ENCODE peak calls at places on chromosome 16, in five cellular contexts. One of them, this sample, is unnamed.

GRCh38 chr16:86257546-86257945 is 252.8 kb upstream of the FOXF1 start:
- DNase-seq in dorsolateral prefrontal cortex: no peak
- DNase-seq in CD8-positive, alpha-beta T cell: no peak
- DNase-seq in AG04450: no peak
- DNase-seq in uterus: no peak
- DNase-seq in this sample: no peak

GRCh38 chr16:11045846-11046245 is 101.5 kb downstream of the CLEC16A start:
- DNase-seq in AG04450: no peak
- DNase-seq in dorsolateral prefrontal cortex: no peak
- DNase-seq in uterus: no peak
- DNase-seq in CD8-positive, alpha-beta T cell: no peak
- DNase-seq in this sample: no peak

GRCh38 chr16:78993342-78993741 is 607.2 kb downstream of the MAF start:
- DNase-seq in CD8-positive, alpha-beta T cell: no peak
- DNase-seq in uterus: no peak
- DNase-seq in dorsolateral prefrontal cortex: no peak
- DNase-seq in AG04450: no peak
- DNase-seq in this sample: no peak

GRCh38 chr16:55470533-55471371 is 8.2 kb upstream of the MMP2 start:
- DNase-seq in dorsolateral prefrontal cortex: no peak
- DNase-seq in CD8-positive, alpha-beta T cell: no peak
- DNase-seq in uterus: no peak
- DNase-seq in AG04450: no peak
- DNase-seq in this sample: no peak

GRCh38 chr16:81842564-81843242 is 63.6 kb downstream of the PLCG2 start:
- DNase-seq in uterus: no peak
- DNase-seq in AG04450: no peak
- DNase-seq in CD8-positive, alpha-beta T cell: no peak
- DNase-seq in dorsolateral prefrontal cortex: no peak
- DNase-seq in this sample: no peak

GRCh38 chr16:73530529-73530928 is 482.6 kb upstream of the ZFHX3 start:
- DNase-seq in CD8-positive, alpha-beta T cell: no peak
- DNase-seq in dorsolateral prefrontal cortex: no peak
- DNase-seq in uterus: no peak
- DNase-seq in AG04450: no peak
- DNase-seq in this sample: no peak

GRCh38 chr16:58620396-58620795 is 9.2 kb downstream of the CNOT1 start:
- DNase-seq in AG04450: no peak
- DNase-seq in uterus: no peak
- DNase-seq in dorsolateral prefrontal cortex: no peak
- DNase-seq in CD8-positive, alpha-beta T cell: no peak
- DNase-seq in this sample: no peak

GRCh38 chr16:79882292-79882995 is 281.9 kb upstream of the MAF start:
- DNase-seq in CD8-positive, alpha-beta T cell: no peak
- DNase-seq in AG04450: no peak
- DNase-seq in dorsolateral prefrontal cortex: no peak
- DNase-seq in uterus: no peak
- DNase-seq in this sample: no peak

GRCh38 chr16:57503366-57503765 is 17.1 kb upstream of the DOK4 start:
- DNase-seq in AG04450: no peak
- DNase-seq in dorsolateral prefrontal cortex: peak; percentile 36
- DNase-seq in uterus: peak; percentile 57
- DNase-seq in CD8-positive, alpha-beta T cell: no peak
- DNase-seq in this sample: no peak

GRCh38 chr16:21156767-21157467 is 1.6 kb upstream of the LDAF1 start:
- DNase-seq in uterus: peak; percentile 32
- DNase-seq in AG04450: no peak
- DNase-seq in CD8-positive, alpha-beta T cell: no peak
- DNase-seq in dorsolateral prefrontal cortex: peak; percentile 61
- DNase-seq in this sample: no peak

GRCh38 chr16:29664133-29664912 is 1.3 kb downstream of the SPN start:
- DNase-seq in uterus: no peak
- DNase-seq in CD8-positive, alpha-beta T cell: peak; percentile 50
- DNase-seq in dorsolateral prefrontal cortex: no peak
- DNase-seq in AG04450: no peak
- DNase-seq in this sample: no peak

GRCh38 chr16:23145186-23145585 is 4.1 kb downstream of the USP31 start:
- DNase-seq in AG04450: no peak
- DNase-seq in uterus: no peak
- DNase-seq in dorsolateral prefrontal cortex: peak; percentile 19
- DNase-seq in CD8-positive, alpha-beta T cell: no peak
- DNase-seq in this sample: no peak

GRCh38 chr16:65333298-65333697 is 211.4 kb upstream of the CDH11 start:
- DNase-seq in AG04450: no peak
- DNase-seq in uterus: no peak
- DNase-seq in CD8-positive, alpha-beta T cell: no peak
- DNase-seq in dorsolateral prefrontal cortex: no peak
- DNase-seq in this sample: no peak

GRCh38 chr16:80981103-80981502 is 25.6 kb downstream of the CMC2 start:
- DNase-seq in uterus: no peak
- DNase-seq in dorsolateral prefrontal cortex: no peak
- DNase-seq in AG04450: no peak
- DNase-seq in CD8-positive, alpha-beta T cell: no peak
- DNase-seq in this sample: no peak

GRCh38 chr16:86681440-86681838 is 103.1 kb downstream of the FOXL1 start:
- DNase-seq in dorsolateral prefrontal cortex: no peak
- DNase-seq in AG04450: no peak
- DNase-seq in uterus: peak; percentile 33
- DNase-seq in CD8-positive, alpha-beta T cell: no peak
- DNase-seq in this sample: peak; percentile 85

GRCh38 chr16:2447920-2448583 is 11.9 kb upstream of the TEDC2 start:
- DNase-seq in dorsolateral prefrontal cortex: no peak
- DNase-seq in uterus: no peak
- DNase-seq in CD8-positive, alpha-beta T cell: no peak
- DNase-seq in AG04450: no peak
- DNase-seq in this sample: no peak

GRCh38 chr16:27408012-27408601 is 6.1 kb downstream of the IL21R start:
- DNase-seq in AG04450: no peak
- DNase-seq in dorsolateral prefrontal cortex: no peak
- DNase-seq in CD8-positive, alpha-beta T cell: no peak
- DNase-seq in uterus: no peak
- DNase-seq in this sample: no peak

GRCh38 chr16:49562228-49562627 is 188.6 kb downstream of the C16orf78 start:
- DNase-seq in dorsolateral prefrontal cortex: no peak
- DNase-seq in CD8-positive, alpha-beta T cell: no peak
- DNase-seq in AG04450: no peak
- DNase-seq in uterus: no peak
- DNase-seq in this sample: no peak

GRCh38 chr16:31365131-31365865 is 10.3 kb downstream of the ITGAX start:
- DNase-seq in AG04450: no peak
- DNase-seq in uterus: no peak
- DNase-seq in dorsolateral prefrontal cortex: no peak
- DNase-seq in CD8-positive, alpha-beta T cell: no peak
- DNase-seq in this sample: no peak

GRCh38 chr16:49931931-49932330 is 76.0 kb upstream of the ZNF423 start:
- DNase-seq in AG04450: no peak
- DNase-seq in dorsolateral prefrontal cortex: no peak
- DNase-seq in uterus: no peak
- DNase-seq in CD8-positive, alpha-beta T cell: no peak
- DNase-seq in this sample: no peak

GRCh38 chr16:66959645-66960177 is 1.4 kb upstream of the CES3 start:
- DNase-seq in dorsolateral prefrontal cortex: peak; percentile 73
- DNase-seq in AG04450: no peak
- DNase-seq in CD8-positive, alpha-beta T cell: no peak
- DNase-seq in uterus: no peak
- DNase-seq in this sample: no peak

GRCh38 chr16:85173981-85174751 is 61.9 kb upstream of the CIBAR2 start:
- DNase-seq in dorsolateral prefrontal cortex: no peak
- DNase-seq in AG04450: no peak
- DNase-seq in uterus: no peak
- DNase-seq in CD8-positive, alpha-beta T cell: no peak
- DNase-seq in this sample: peak; percentile 79

GRCh38 chr16:52469775-52470174 is 77.2 kb downstream of the TOX3 start:
- DNase-seq in uterus: no peak
- DNase-seq in AG04450: no peak
- DNase-seq in dorsolateral prefrontal cortex: no peak
- DNase-seq in CD8-positive, alpha-beta T cell: no peak
- DNase-seq in this sample: no peak

GRCh38 chr16:81350306-81350615 is 35.5 kb downstream of the GAN start:
- DNase-seq in CD8-positive, alpha-beta T cell: no peak
- DNase-seq in dorsolateral prefrontal cortex: no peak
- DNase-seq in uterus: no peak
- DNase-seq in AG04450: no peak
- DNase-seq in this sample: no peak

GRCh38 chr16:50591800-50592771 is 43.9 kb downstream of the NKD1 start:
- DNase-seq in AG04450: no peak
- DNase-seq in dorsolateral prefrontal cortex: peak; percentile 90
- DNase-seq in CD8-positive, alpha-beta T cell: no peak
- DNase-seq in uterus: peak; percentile 70
- DNase-seq in this sample: peak; percentile 59

GRCh38 chr16:392450-393027 is 4.5 kb upstream of the NME4 start:
- DNase-seq in uterus: no peak
- DNase-seq in CD8-positive, alpha-beta T cell: no peak
- DNase-seq in dorsolateral prefrontal cortex: no peak
- DNase-seq in AG04450: no peak
- DNase-seq in this sample: no peak

GRCh38 chr16:85176541-85177447 is 64.5 kb upstream of the CIBAR2 start:
- DNase-seq in CD8-positive, alpha-beta T cell: no peak
- DNase-seq in AG04450: no peak
- DNase-seq in dorsolateral prefrontal cortex: no peak
- DNase-seq in uterus: no peak
- DNase-seq in this sample: no peak

GRCh38 chr16:86466695-86467406 is 43.5 kb upstream of the FOXF1 start:
- DNase-seq in dorsolateral prefrontal cortex: no peak
- DNase-seq in uterus: no peak
- DNase-seq in CD8-positive, alpha-beta T cell: no peak
- DNase-seq in AG04450: peak; percentile 34
- DNase-seq in this sample: no peak

GRCh38 chr16:66382966-66383299 is 16.4 kb downstream of the CDH5 start:
- DNase-seq in dorsolateral prefrontal cortex: no peak
- DNase-seq in AG04450: peak; percentile 52
- DNase-seq in CD8-positive, alpha-beta T cell: no peak
- DNase-seq in uterus: no peak
- DNase-seq in this sample: no peak

GRCh38 chr16:30949655-30950515 is 1.0 kb downstream of the ORAI3 start:
- DNase-seq in CD8-positive, alpha-beta T cell: peak; percentile 28
- DNase-seq in AG04450: no peak
- DNase-seq in uterus: peak; percentile 80
- DNase-seq in dorsolateral prefrontal cortex: no peak
- DNase-seq in this sample: peak; percentile 66

GRCh38 chr16:69108069-69108904 is 2.8 kb downstream of the HAS3 start:
- DNase-seq in CD8-positive, alpha-beta T cell: no peak
- DNase-seq in uterus: no peak
- DNase-seq in AG04450: no peak
- DNase-seq in dorsolateral prefrontal cortex: no peak
- DNase-seq in this sample: no peak

GRCh38 chr16:69105501-69106361 is at the start of gene HAS3:
- DNase-seq in uterus: no peak
- DNase-seq in dorsolateral prefrontal cortex: peak; percentile 25
- DNase-seq in AG04450: no peak
- DNase-seq in CD8-positive, alpha-beta T cell: no peak
- DNase-seq in this sample: no peak

GRCh38 chr16:69107311-69107962 is 2.0 kb downstream of the HAS3 start:
- DNase-seq in uterus: no peak
- DNase-seq in CD8-positive, alpha-beta T cell: no peak
- DNase-seq in AG04450: no peak
- DNase-seq in dorsolateral prefrontal cortex: no peak
- DNase-seq in this sample: no peak

GRCh38 chr16:69108905-69109252 is 3.4 kb downstream of the HAS3 start:
- DNase-seq in AG04450: no peak
- DNase-seq in CD8-positive, alpha-beta T cell: no peak
- DNase-seq in uterus: no peak
- DNase-seq in dorsolateral prefrontal cortex: no peak
- DNase-seq in this sample: no peak

DNA sequence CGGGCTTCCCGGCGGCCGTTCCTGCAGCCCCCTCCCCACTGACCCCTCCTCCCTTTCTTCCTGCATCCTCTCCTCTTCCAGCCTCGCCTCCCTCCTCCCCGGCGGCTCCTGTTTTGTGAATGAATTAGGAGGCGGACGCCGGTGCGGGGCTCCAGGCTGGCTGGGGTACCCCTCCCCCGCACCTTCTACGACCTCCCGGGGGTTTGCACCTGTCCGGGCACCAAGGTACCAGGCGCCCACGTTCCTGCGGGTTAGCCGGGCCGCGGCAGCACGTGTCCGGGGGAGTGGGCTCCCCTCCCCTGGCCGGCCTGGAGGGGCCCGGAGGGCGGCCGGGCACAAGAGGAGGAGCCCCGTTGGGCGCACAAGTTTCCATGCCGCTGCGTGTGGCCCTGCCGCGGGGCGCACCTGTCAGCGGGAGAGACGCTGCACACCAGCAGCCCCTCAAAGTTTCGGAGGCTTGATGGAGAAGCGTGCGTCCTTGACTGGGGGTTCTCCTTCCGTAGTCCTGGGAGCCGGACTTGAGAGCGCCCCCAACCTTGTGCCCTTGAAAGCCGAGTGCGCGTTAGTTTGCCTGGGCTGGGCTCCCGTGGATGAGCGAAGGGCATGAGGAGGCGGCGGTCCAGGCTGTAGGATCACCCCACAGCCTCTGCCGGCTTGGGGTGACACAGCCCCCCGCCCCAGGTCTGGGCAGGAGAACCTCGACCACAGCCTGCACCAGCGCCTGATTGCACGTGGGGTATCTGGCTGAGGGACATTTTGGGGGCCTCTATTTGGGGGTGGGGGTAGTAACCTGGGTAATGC is 1.2 kb downstream of the HAS3 start:
- DNase-seq in CD8-positive, alpha-beta T cell: no peak
- DNase-seq in uterus: no peak
- DNase-seq in dorsolateral prefrontal cortex: no peak
- DNase-seq in AG04450: no peak
- DNase-seq in this sample: no peak
- H3K4me3 ChIP-seq in CD8-positive, alpha-beta T cell: peak overlapping the region; percentile 11
- H3K4me3 ChIP-seq in uterus: peak overlapping the region; percentile 16
- H3K4me3 ChIP-seq in dorsolateral prefrontal cortex: peak overlapping the region; percentile 68
- H3K4me3 ChIP-seq in AG04450: peak overlapping the region; percentile 62
- H3K4me3 ChIP-seq in this sample: peak overlapping the region; percentile 76

GRCh38 chr16:17277981-17278381 is 192.8 kb downstream of the XYLT1 start:
- DNase-seq in AG04450: no peak
- DNase-seq in dorsolateral prefrontal cortex: peak; percentile 9
- DNase-seq in uterus: peak; percentile 27
- DNase-seq in CD8-positive, alpha-beta T cell: peak; percentile 17
- DNase-seq in this sample: no peak
- TF ChIP-seq CTCF in AG04450: peak; percentile 51
- TF ChIP-seq CTCF in dorsolateral prefrontal cortex: peak; percentile 48
- TF ChIP-seq CTCF in uterus: peak; percentile 28
- TF ChIP-seq CTCF in CD8-positive, alpha-beta T cell: no peak
- TF ChIP-seq CTCF in this sample: peak; percentile 18

GRCh38 chr16:83338941-83339340 is 468.8 kb upstream of the HSBP1 start:
- DNase-seq in AG04450: no peak
- DNase-seq in dorsolateral prefrontal cortex: no peak
- DNase-seq in CD8-positive, alpha-beta T cell: no peak
- DNase-seq in uterus: no peak
- DNase-seq in this sample: no peak
- H3K27ac ChIP-seq in AG04450: no peak overlapping the region
- H3K27ac ChIP-seq in dorsolateral prefrontal cortex: no peak overlapping the region
- H3K27ac ChIP-seq in CD8-positive, alpha-beta T cell: no peak overlapping the region
- H3K27ac ChIP-seq in uterus: no peak overlapping the region
- H3K27ac ChIP-seq in this sample: no peak overlapping the region

GRCh38 chr16:4391635-4392381 is 20.2 kb downstream of the VASN start:
- DNase-seq in CD8-positive, alpha-beta T cell: peak; percentile 19
- DNase-seq in AG04450: no peak
- DNase-seq in uterus: no peak
- DNase-seq in dorsolateral prefrontal cortex: no peak
- DNase-seq in this sample: peak; percentile 64
- H3K4me3 ChIP-seq in CD8-positive, alpha-beta T cell: no peak overlapping the region
- H3K4me3 ChIP-seq in AG04450: no peak overlapping the region
- H3K4me3 ChIP-seq in uterus: no peak overlapping the region
- H3K4me3 ChIP-seq in dorsolateral prefrontal cortex: no peak overlapping the region
- H3K4me3 ChIP-seq in this sample: no peak overlapping the region